ENCODE peak calls at places on chromosomes 5 and 9, in six cellular contexts. O is IMR-90, T is right atrium auricular region, A is heart right ventricle, S is colonic mucosa, J is H1. F is an unnamed sample.

GRCh38 chr9:82188817-82189216 is 200.2 kb downstream of the SPATA31D1 start:
- DNase-seq in O (no peak), T (no peak), A (no peak), S (no peak), J (no peak), F (no peak)

GRCh38 chr5:74541381-74541781 is 99.1 kb downstream of the ENC1 start:
- DNase-seq in O (peak; percentile 54), T (no peak), A (no peak), S (no peak), J (no peak), F (no peak)

GRCh38 chr5:176810084-176810597 is at the start of gene UNC5A:
- DNase-seq in O (peak; percentile 17), T (no peak), A (peak; percentile 27), S (peak; percentile 31), J (no peak), F (no peak)

GRCh38 chr9:21747171-21747570 is 55.3 kb upstream of the MTAP start:
- DNase-seq in O (no peak), T (no peak), A (no peak), S (no peak), J (no peak), F (no peak)

GRCh38 chr5:180139731-180140626 is 68.4 kb upstream of the RNF130 start:
- DNase-seq in O (no peak), T (peak; percentile 44), A (no peak), S (peak; percentile 10), J (no peak), F (peak; percentile 20)

GRCh38 chr9:109880276-109881169 is 100.5 kb downstream of the PALM2AKAP2 start:
- DNase-seq in O (peak; percentile 41), T (no peak), A (no peak), S (no peak), J (peak; percentile 39), F (no peak)

GRCh38 chr9:123402981-123403509 is 47.0 kb downstream of the CRB2 start:
- DNase-seq in O (no peak), T (no peak), A (no peak), S (no peak), J (no peak), F (no peak)

GRCh38 chr5:148374693-148375360 is 8.9 kb upstream of the FBXO38 start:
- DNase-seq in O (peak; percentile 65), T (no peak), A (no peak), S (peak; percentile 52), J (peak; percentile 29), F (peak; percentile 42)

GRCh38 chr9:110615526-110615925 is 36.0 kb upstream of the SVEP1 start:
- DNase-seq in O (peak; percentile 72), T (no peak), A (no peak), S (no peak), J (no peak), F (no peak)

GRCh38 chr5:143882520-143882919 is 70.6 kb downstream of the HMHB1 start:
- DNase-seq in O (peak; percentile 55), T (no peak), A (no peak), S (no peak), J (no peak), F (no peak)

GRCh38 chr5:174311531-174312269 is 266.2 kb downstream of the NSG2 start:
- DNase-seq in O (peak; percentile 34), T (no peak), A (peak; percentile 74), S (peak; percentile 61), J (no peak), F (peak; percentile 72)
- H3K4me3 ChIP-seq in O (peak overlapping the region; percentile 40), T (peak overlapping the region; percentile 48), A (peak overlapping the region; percentile 52), S (peak overlapping the region; percentile 33), J (peak overlapping the region; percentile 68), F (peak overlapping the region; percentile 45)

GRCh38 chr9:34624475-34624984 is 4.2 kb upstream of the DCTN3 start:
- DNase-seq in O (no peak), T (no peak), A (no peak), S (no peak), J (no peak), F (no peak)

GRCh38 chr9:34625087-34625486 is 3.8 kb downstream of the ARID3C start:
- DNase-seq in O (no peak), T (no peak), A (no peak), S (no peak), J (no peak), F (no peak)

GRCh38 chr9:34623386-34624235 is 3.3 kb upstream of the DCTN3 start:
- DNase-seq in O (no peak), T (no peak), A (no peak), S (no peak), J (no peak), F (no peak)

GRCh38 chr9:34615132-34615531 is 3.2 kb upstream of the RPP25L start:
- DNase-seq in O (no peak), T (no peak), A (no peak), S (no peak), J (no peak), F (no peak)

DNA sequence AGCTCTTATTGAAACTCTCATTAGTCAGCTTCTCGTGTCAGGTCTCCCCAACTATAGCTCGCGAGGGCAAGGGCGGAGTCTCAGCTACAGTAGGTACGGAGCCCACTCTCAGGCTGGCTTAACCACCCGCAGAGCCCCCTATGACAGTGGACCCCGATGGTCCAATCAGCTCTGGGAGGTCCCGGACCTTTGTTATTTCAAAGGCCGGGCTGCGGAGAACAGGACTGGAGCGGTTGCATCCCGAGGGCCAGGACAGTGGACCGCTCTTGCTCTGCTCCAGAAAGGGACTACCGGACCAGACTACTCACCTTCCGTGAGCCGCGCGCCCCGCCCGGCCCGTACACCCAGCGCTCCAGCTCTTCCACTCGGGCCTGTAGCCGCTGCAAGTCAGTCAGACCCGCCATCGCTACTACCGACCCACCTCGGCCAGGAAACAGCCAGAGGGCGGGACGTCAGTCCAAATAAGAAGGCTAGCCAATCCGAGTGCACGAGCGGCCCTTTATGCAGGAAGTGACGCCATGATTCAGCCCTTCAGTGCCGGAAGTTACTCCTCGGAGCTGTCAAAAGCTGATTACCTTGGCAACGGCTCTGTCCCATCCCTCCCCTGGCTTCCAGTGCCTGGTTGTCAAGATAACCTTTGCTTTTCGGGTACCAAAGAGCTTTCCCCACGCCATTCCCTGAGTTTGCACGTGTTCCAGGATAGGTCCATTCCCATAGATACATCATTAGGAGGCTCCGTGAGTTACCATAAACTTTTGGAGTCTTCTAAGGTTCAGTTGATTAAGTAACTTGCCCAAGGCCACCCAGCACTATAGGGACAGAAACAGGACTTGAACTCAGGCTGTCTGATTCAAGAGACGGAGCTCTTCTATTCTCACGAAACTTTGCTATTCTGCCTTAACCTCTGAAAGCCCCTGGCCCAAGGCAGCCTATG is at the start of gene DCTN3:
- DNase-seq in O (peak; percentile 94), T (peak; percentile 97), A (peak; percentile 88), S (peak; percentile 94), J (no peak), F (peak; percentile 95)
- H3K4me3 ChIP-seq in O (peak within 1 kb of the TSS; percentile 67), T (peak within 1 kb of the TSS; percentile 85), A (peak within 1 kb of the TSS; percentile 80), S (peak within 1 kb of the TSS; percentile 91), J (peak within 1 kb of the TSS; percentile 74), F (peak within 1 kb of the TSS; percentile 78)

GRCh38 chr5:76379316-76379715 is 23.8 kb upstream of the IQGAP2 start:
- DNase-seq in O (no peak), T (no peak), A (no peak), S (no peak), J (no peak), F (no peak)
- H3K4me3 ChIP-seq in O (no peak overlapping the region), T (no peak overlapping the region), A (no peak overlapping the region), S (no peak overlapping the region), J (no peak overlapping the region), F (no peak overlapping the region)

GRCh38 chr5:50302815-50303490 is 138.1 kb downstream of the EMB start:
- DNase-seq in O (peak; percentile 47), T (no peak), A (no peak), S (no peak), J (no peak), F (no peak)
- H3K4me3 ChIP-seq in O (no peak overlapping the region), T (no peak overlapping the region), A (no peak overlapping the region), S (no peak overlapping the region), J (no peak overlapping the region), F (no peak overlapping the region)

DNA sequence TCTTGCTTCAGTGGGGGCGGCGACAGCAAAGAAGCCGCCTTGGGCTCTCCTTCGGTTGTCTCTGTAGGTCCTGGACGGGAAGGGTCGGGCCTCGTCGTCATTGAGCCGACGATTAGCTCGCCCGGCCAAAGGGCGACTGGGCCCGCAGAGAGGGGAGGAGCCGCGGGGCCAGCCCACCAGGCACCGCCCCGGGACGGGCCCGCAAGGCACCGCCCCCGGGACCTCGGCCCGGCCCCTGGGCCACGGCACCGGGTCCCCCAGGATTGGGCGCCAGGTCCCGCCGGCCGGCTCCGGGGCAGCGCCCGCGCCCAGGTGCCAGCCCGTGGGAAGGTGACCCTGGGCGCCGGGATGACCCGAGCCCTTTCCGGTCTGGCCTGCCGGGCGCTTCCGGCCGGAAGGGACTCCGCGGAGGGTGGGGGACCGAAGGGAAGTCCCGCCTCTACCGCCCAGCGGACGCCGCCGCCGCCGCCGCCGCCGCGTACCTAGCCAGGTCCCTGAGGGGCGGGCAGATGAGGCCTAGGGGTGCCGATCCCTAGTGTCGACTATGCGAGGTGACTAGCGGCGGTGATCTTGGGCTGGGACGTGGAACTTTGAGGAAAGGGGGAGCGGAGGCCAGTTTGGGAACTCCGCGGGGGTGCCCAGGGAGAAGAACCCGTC is at the start of the genes GBA2 and RGP1:
- DNase-seq in O (peak; percentile 43), T (peak; percentile 76), A (peak; percentile 90), S (peak; percentile 90), J (no peak), F (peak; percentile 89)
- H3K4me3 ChIP-seq in O (peak within 1 kb of the TSS; percentile 98), T (peak within 1 kb of the TSS; percentile 84), A (peak within 1 kb of the TSS; percentile 99), S (peak within 1 kb of the TSS; percentile 67), J (peak within 1 kb of the TSS; percentile 98), F (peak within 1 kb of the TSS; percentile 76)